ENCODE peak calls at places on chromosomes 1 and 21, in four cellular contexts. B is GM12878, D is H1, H is HepG2. V is an unnamed sample.

GRCh38 chr1:208921259-208921658 is 662.3 kb upstream of the CAMK1G start:
- DNase-seq in B (no peak), D (no peak), H (no peak), V (no peak)

GRCh38 chr1:229058111-229058551 is 212.8 kb upstream of the RAB4A start:
- DNase-seq in B (no peak), D (no peak), H (no peak), V (no peak)

GRCh38 chr1:218557731-218558130 is 212.6 kb downstream of the TGFB2 start:
- DNase-seq in B (no peak), D (no peak), H (no peak), V (no peak)

GRCh38 chr1:205532026-205532891 is 27.8 kb downstream of the CDK18 start:
- DNase-seq in B (no peak), D (no peak), H (no peak), V (no peak)

GRCh38 chr21:42306366-42307035 is 8.7 kb downstream of the TFF3 start:
- DNase-seq in B (no peak), D (no peak), H (no peak), V (no peak)

GRCh38 chr1:205917466-205918248 is 25.6 kb downstream of the SLC26A9 start:
- DNase-seq in B (no peak), D (no peak), H (no peak), V (no peak)

GRCh38 chr1:167367705-167368104 is 147.0 kb downstream of the POU2F1 start:
- DNase-seq in B (no peak), D (no peak), H (no peak), V (no peak)

GRCh38 chr1:43527111-43527878 is 3.4 kb upstream of the PTPRF start:
- DNase-seq in B (no peak), D (no peak), H (no peak), V (no peak)

GRCh38 chr21:44394733-44395132 is 41.3 kb downstream of the TRPM2 start:
- DNase-seq in B (no peak), D (no peak), H (no peak), V (no peak)

GRCh38 chr1:208227366-208227765 is 16.8 kb downstream of the PLXNA2 start:
- DNase-seq in B (no peak), D (no peak), H (no peak), V (no peak)

GRCh38 chr1:107474877-107475612 is 334.2 kb downstream of the NTNG1 start:
- DNase-seq in B (no peak), D (no peak), H (no peak), V (no peak)

GRCh38 chr21:31593161-31593560 is 66.3 kb upstream of the SOD1 start:
- DNase-seq in B (no peak), D (no peak), H (no peak), V (no peak)

GRCh38 chr1:45723248-45723930 is 27.1 kb downstream of the IPP start:
- DNase-seq in B (no peak), D (no peak), H (no peak), V (peak)

GRCh38 chr1:62424412-62424811 is 12.4 kb upstream of the USP1 start:
- DNase-seq in B (no peak), D (no peak), H (peak), V (no peak)

GRCh38 chr1:86419277-86419903 is 4.6 kb upstream of the CLCA2 start:
- DNase-seq in B (no peak), D (no peak), H (no peak), V (peak)

GRCh38 chr1:164637461-164638375 is 78.7 kb downstream of the PBX1 start:
- DNase-seq in B (no peak), D (no peak), H (no peak), V (no peak)

GRCh38 chr1:206143537-206144155 is 26.5 kb upstream of the AVPR1B start:
- DNase-seq in B (no peak), D (no peak), H (no peak), V (no peak)

GRCh38 chr1:164472841-164473240 is 86.1 kb upstream of the PBX1 start:
- DNase-seq in B (no peak), D (no peak), H (no peak), V (no peak)

GRCh38 chr1:112938188-112938587 is 17.8 kb downstream of the SLC16A1 start:
- DNase-seq in B (no peak), D (no peak), H (no peak), V (no peak)

GRCh38 chr21:45088116-45088515 is 13.7 kb downstream of the ADARB1 start:
- DNase-seq in B (no peak), D (no peak), H (no peak), V (no peak)

GRCh38 chr1:33872681-33873080 is 8.8 kb downstream of the HMGB4 start:
- DNase-seq in B (no peak), D (no peak), H (no peak), V (no peak)

GRCh38 chr1:23854568-23854967 is 13.5 kb downstream of the FUCA1 start:
- DNase-seq in B (no peak), D (no peak), H (peak), V (peak)

GRCh38 chr1:159795534-159795933 is 6.6 kb upstream of the FCRL6 start:
- DNase-seq in B (no peak), D (no peak), H (no peak), V (no peak)

GRCh38 chr1:159799446-159799985 is 2.6 kb upstream of the FCRL6 start:
- DNase-seq in B (no peak), D (no peak), H (no peak), V (no peak)

GRCh38 chr1:159802060-159802459 is at the start of gene FCRL6:
- DNase-seq in B (no peak), D (no peak), H (no peak), V (no peak)

GRCh38 chr1:159800177-159800935 is 1.8 kb upstream of the FCRL6 start:
- DNase-seq in B (peak), D (no peak), H (no peak), V (no peak)

GRCh38 chr1:159798893-159799292 is 3.3 kb upstream of the FCRL6 start:
- DNase-seq in B (no peak), D (no peak), H (peak), V (peak)
- TF ChIP-seq HDAC6 in B (no peak), D (no peak), H (no peak), V (no peak)

GRCh38 chr1:109116286-109116685 is 2.4 kb downstream of the ELAPOR1 start:
- DNase-seq in B (no peak), D (no peak), H (peak), V (no peak)

GRCh38 chr1:109115685-109116084 is 1.8 kb downstream of the ELAPOR1 start:
- DNase-seq in B (no peak), D (no peak), H (no peak), V (no peak)

GRCh38 chr1:109112652-109113285 is 1.1 kb upstream of the ELAPOR1 start:
- DNase-seq in B (peak), D (peak), H (peak), V (peak)

GRCh38 chr1:109112056-109112651 is 1.8 kb upstream of the ELAPOR1 start:
- DNase-seq in B (no peak), D (no peak), H (peak), V (peak)

GRCh38 chr1:109113787-109114568 is at the start of gene ELAPOR1:
- DNase-seq in B (no peak), D (no peak), H (no peak), V (no peak)
- TF ChIP-seq RAD21 in B (no peak), D (no peak), H (no peak), V (no peak)

GRCh38 chr1:219749370-219749769 is 136.5 kb upstream of the ZC3H11B start:
- DNase-seq in B (no peak), D (no peak), H (no peak), V (no peak)
- TF ChIP-seq ATF3 in B (no peak), D (no peak), H (no peak), V (no peak)

GRCh38 chr1:153611024-153611352 is 1.9 kb downstream of the S100A16 start:
- DNase-seq in B (no peak), D (no peak), H (no peak), V (no peak)

GRCh38 chr1:153608742-153609584 is 4.0 kb downstream of the S100A16 start:
- DNase-seq in B (no peak), D (peak), H (peak), V (peak)

GRCh38 chr1:153610334-153611023 is 2.5 kb downstream of the S100A16 start:
- DNase-seq in B (no peak), D (no peak), H (no peak), V (peak)

GRCh38 chr1:153608089-153608672 is 4.8 kb downstream of the S100A16 start:
- DNase-seq in B (no peak), D (no peak), H (no peak), V (no peak)

GRCh38 chr1:153609585-153609907 is 3.4 kb downstream of the S100A16 start:
- DNase-seq in B (no peak), D (no peak), H (no peak), V (no peak)
- TF ChIP-seq HDAC6 in B (no peak), D (no peak), H (no peak), V (no peak)

GRCh38 chr1:53657256-53657805 is 81.6 kb downstream of the GLIS1 start:
- DNase-seq in B (no peak), D (no peak), H (no peak), V (no peak)

GRCh38 chr1:53656062-53656915 is 82.7 kb downstream of the GLIS1 start:
- DNase-seq in B (no peak), D (no peak), H (no peak), V (no peak)

GRCh38 chr1:53657891-53658396 is 81.0 kb downstream of the GLIS1 start:
- DNase-seq in B (no peak), D (no peak), H (no peak), V (no peak)

GRCh38 chr1:53658489-53659230 is 80.3 kb downstream of the GLIS1 start:
- DNase-seq in B (no peak), D (no peak), H (no peak), V (no peak)

GRCh38 chr1:53656916-53657170 is 82.1 kb downstream of the GLIS1 start:
- DNase-seq in B (no peak), D (no peak), H (no peak), V (no peak)
- TF ChIP-seq RAD21 in B (no peak), D (no peak), H (no peak), V (no peak)

GRCh38 chr1:27886353-27886679 is 14.0 kb downstream of the THEMIS2 start:
- DNase-seq in B (no peak), D (no peak), H (no peak), V (no peak)

GRCh38 chr1:27886744-27887143 is 14.4 kb downstream of the THEMIS2 start:
- DNase-seq in B (no peak), D (no peak), H (no peak), V (no peak)

GRCh38 chr1:27885620-27886352 is 13.4 kb downstream of the THEMIS2 start:
- DNase-seq in B (no peak), D (no peak), H (no peak), V (no peak)

GRCh38 chr1:27889506-27889905 is 17.2 kb downstream of the THEMIS2 start:
- DNase-seq in B (no peak), D (no peak), H (no peak), V (no peak)

DNA sequence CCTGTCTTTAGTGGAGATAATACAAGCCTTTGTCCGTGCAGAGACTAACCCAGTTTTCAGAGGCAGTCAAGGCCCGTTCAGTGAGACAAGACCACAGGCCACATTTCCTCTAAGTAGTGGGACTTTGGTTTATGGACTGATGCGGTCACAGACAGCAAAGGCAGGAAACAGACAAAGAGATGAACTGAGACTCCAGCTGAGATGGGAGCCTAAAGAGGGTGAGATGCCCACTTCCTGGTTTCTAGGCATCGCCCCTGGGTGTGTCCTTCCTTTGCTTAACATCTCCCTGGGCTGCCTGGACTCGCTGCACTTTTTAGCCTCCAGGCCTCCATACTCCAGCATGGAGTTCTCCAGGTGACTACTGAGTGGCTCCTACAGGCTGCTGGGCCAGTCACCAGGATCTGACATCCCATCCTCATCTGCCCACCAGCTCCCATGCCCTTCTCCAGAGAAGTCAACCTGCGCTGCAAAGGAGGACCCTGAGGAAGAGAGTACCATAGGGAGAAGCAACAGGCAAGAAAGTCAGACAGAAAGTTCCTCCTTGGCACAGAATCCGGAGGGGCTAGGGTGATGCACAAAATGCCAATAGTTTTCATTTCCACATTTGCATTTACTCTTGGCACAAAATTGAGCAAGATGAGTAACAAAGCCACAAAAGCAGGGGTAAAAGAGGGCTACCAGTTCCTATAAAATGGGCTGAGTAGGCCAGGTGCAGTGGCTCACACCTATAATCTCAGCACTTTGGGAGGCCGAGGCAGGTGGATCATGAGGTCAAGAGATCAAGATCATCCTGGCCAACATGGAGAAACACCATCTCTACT is 15.1 kb downstream of the THEMIS2 start:
- DNase-seq in B (peak), D (no peak), H (no peak), V (no peak)
- TF ChIP-seq ATF3 in B (no peak), D (no peak), H (no peak), V (no peak)